ENCODE peak calls at places on chromosome 18, in four cellular contexts. H, X, I and O are unnamed samples.

GRCh38 chr18:58364867-58365533 is 263.9 kb downstream of the ALPK2 start:
- DNase-seq in H (no peak), X (no peak), I (no peak), O (no peak)

GRCh38 chr18:77068321-77068841 is 64.2 kb downstream of the MBP start:
- DNase-seq in H (peak), X (no peak), I (no peak), O (peak)

GRCh38 chr18:63000839-63001238 is 285.5 kb downstream of the PHLPP1 start:
- DNase-seq in H (no peak), X (no peak), I (no peak), O (no peak)

GRCh38 chr18:33051397-33051796 is 278.6 kb upstream of the KLHL14 start:
- DNase-seq in H (no peak), X (peak), I (no peak), O (no peak)

GRCh38 chr18:60292186-60292585 is 80.4 kb downstream of the MC4R start:
- DNase-seq in H (no peak), X (no peak), I (no peak), O (no peak)

GRCh38 chr18:77133920-77134496 is 1.4 kb upstream of the MBP start:
- DNase-seq in H (no peak), X (no peak), I (peak), O (no peak)

GRCh38 chr18:49621301-49621700 is 59.4 kb downstream of the LIPG start:
- DNase-seq in H (no peak), X (no peak), I (no peak), O (no peak)

GRCh38 chr18:34802938-34803337 is 92.8 kb downstream of the DTNA start:
- DNase-seq in H (no peak), X (no peak), I (no peak), O (no peak)

GRCh38 chr18:32439802-32440201 is 30.9 kb downstream of the GAREM1 start:
- DNase-seq in H (no peak), X (no peak), I (peak), O (no peak)

GRCh38 chr18:2040279-2040678 is 531.0 kb downstream of the METTL4 start:
- DNase-seq in H (no peak), X (no peak), I (no peak), O (no peak)
- H3K4me3 ChIP-seq in H (no peak), X (no peak), I (no peak), O (no peak)

GRCh38 chr18:6920099-6920955 is 190.8 kb downstream of the ARHGAP28 start:
- DNase-seq in H (no peak), X (peak), I (peak), O (no peak)
- TF ChIP-seq CTCF in H (peak), X (peak), I (peak), O (peak)

DNA sequence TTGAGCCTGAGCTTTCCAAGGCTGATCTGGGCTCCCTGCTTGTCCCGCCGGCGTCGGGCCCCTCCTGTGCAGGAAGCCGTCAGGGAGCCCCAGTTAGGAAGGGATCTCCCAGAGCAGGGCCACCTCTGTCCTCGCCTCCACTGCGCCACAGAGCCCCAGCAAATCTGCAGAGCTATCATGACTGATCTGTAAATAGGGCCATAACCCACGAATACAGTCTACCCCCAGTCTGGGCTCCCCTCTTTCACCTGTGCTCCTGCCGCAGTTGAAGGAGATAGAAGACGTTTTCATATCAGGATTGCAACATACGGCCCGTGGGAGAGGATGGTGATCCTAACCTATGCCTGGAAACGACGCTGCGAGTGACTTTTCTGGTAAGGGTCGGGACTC is 138.7 kb downstream of the PTGR3 start:
- DNase-seq in H (no peak), X (no peak), I (no peak), O (no peak)
- H3K4me3 ChIP-seq in H (no peak), X (peak), I (no peak), O (no peak)

DNA sequence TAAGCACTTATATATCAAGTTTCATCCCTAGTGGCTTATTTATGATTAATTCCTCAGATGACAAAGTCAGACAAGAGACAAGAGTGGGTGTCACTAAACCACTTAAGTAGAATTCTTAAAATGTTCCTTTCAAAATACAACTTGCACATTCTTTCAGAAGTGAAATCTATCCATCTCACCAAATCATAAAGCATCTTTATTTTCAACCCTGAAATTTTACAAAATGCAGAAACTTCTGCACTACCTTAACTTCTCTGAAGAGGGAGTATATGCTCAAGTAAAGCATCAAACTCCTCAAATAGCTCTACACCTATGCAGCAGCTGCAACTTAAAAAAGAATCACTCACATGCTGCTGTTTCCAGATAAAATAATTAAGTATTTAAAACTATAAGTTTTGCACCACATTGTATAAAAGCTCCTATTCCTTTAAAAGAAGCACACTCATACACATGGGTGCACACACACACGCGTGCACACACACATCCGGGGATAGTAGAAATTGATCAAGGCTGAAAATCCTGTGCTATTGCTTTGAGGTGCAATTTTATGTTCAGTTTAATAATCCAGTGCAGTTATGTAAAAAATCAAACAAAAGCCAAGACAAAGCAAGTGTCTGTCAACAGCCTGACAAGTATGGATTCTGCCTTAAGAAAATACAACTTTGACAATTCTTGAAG is 244.5 kb downstream of the TCF4 start:
- DNase-seq in H (no peak), X (no peak), I (no peak), O (no peak)
- TF ChIP-seq CTCF in H (peak), X (peak), I (no peak), O (peak)

GRCh38 chr18:46324556-46324955 is 220.4 kb downstream of the HAUS1 start:
- DNase-seq in H (no peak), X (peak), I (no peak), O (no peak)
- H3K4me3 ChIP-seq in H (no peak), X (no peak), I (no peak), O (no peak)

GRCh38 chr18:26190506-26190905 is 35.7 kb upstream of the TAF4B start:
- DNase-seq in H (peak), X (no peak), I (no peak), O (peak)

GRCh38 chr18:26192233-26192632 is 34.0 kb upstream of the TAF4B start:
- DNase-seq in H (no peak), X (no peak), I (no peak), O (no peak)
- TF ChIP-seq CTCF in H (no peak), X (no peak), I (no peak), O (no peak)